ENCODE peak calls at places on chromosome 7, in six cellular contexts. One of them, this sample, is unnamed. For H3K9me3, the result is how much of the 10 kb centered on the place peaks cover.

GRCh38 chr7:130896898-130897514 is 163.0 kb upstream of the KLF14 start:
- DNase-seq in tibial artery: no peak
- DNase-seq in upper lobe of right lung: peak
- DNase-seq in PC-9: peak
- DNase-seq in SK-N-SH: peak
- DNase-seq in heart left ventricle: peak
- DNase-seq in this sample: peak

GRCh38 chr7:45670717-45671116 is 96.5 kb downstream of the ADCY1 start:
- DNase-seq in tibial artery: no peak
- DNase-seq in upper lobe of right lung: peak
- DNase-seq in PC-9: no peak
- DNase-seq in SK-N-SH: no peak
- DNase-seq in heart left ventricle: peak
- DNase-seq in this sample: no peak

GRCh38 chr7:114533151-114533550 is 118.5 kb downstream of the FOXP2 start:
- DNase-seq in tibial artery: no peak
- DNase-seq in upper lobe of right lung: no peak
- DNase-seq in PC-9: no peak
- DNase-seq in SK-N-SH: no peak
- DNase-seq in heart left ventricle: no peak
- DNase-seq in this sample: no peak

GRCh38 chr7:33933611-33934281 is 28.4 kb downstream of the BMPER start:
- DNase-seq in tibial artery: no peak
- DNase-seq in upper lobe of right lung: no peak
- DNase-seq in PC-9: no peak
- DNase-seq in SK-N-SH: peak
- DNase-seq in heart left ventricle: no peak
- DNase-seq in this sample: no peak

GRCh38 chr7:22395222-22395621 is 38.3 kb upstream of the RAPGEF5 start:
- DNase-seq in tibial artery: no peak
- DNase-seq in upper lobe of right lung: no peak
- DNase-seq in PC-9: no peak
- DNase-seq in SK-N-SH: no peak
- DNase-seq in heart left ventricle: no peak
- DNase-seq in this sample: no peak

GRCh38 chr7:73985737-73986141 is 42.2 kb upstream of the ELN start:
- DNase-seq in tibial artery: no peak
- DNase-seq in upper lobe of right lung: no peak
- DNase-seq in PC-9: no peak
- DNase-seq in SK-N-SH: peak
- DNase-seq in heart left ventricle: no peak
- DNase-seq in this sample: peak

GRCh38 chr7:105992888-105993287 is 29.8 kb downstream of the CDHR3 start:
- DNase-seq in tibial artery: peak
- DNase-seq in upper lobe of right lung: no peak
- DNase-seq in PC-9: no peak
- DNase-seq in SK-N-SH: no peak
- DNase-seq in heart left ventricle: no peak
- DNase-seq in this sample: no peak

GRCh38 chr7:158809596-158809995 is 19.7 kb downstream of the ESYT2 start:
- DNase-seq in tibial artery: no peak
- DNase-seq in upper lobe of right lung: no peak
- DNase-seq in PC-9: no peak
- DNase-seq in SK-N-SH: no peak
- DNase-seq in heart left ventricle: no peak
- DNase-seq in this sample: no peak

GRCh38 chr7:142771353-142771723 is 568 bp downstream of the PRSS2 start:
- DNase-seq in tibial artery: no peak
- DNase-seq in upper lobe of right lung: no peak
- DNase-seq in PC-9: no peak
- DNase-seq in SK-N-SH: no peak
- DNase-seq in heart left ventricle: no peak
- DNase-seq in this sample: no peak

GRCh38 chr7:129840757-129841156 is 112.0 kb downstream of the UBE2H start:
- DNase-seq in tibial artery: no peak
- DNase-seq in upper lobe of right lung: no peak
- DNase-seq in PC-9: no peak
- DNase-seq in SK-N-SH: no peak
- DNase-seq in heart left ventricle: no peak
- DNase-seq in this sample: no peak

GRCh38 chr7:128406147-128406985 is 3.4 kb downstream of the IMPDH1 start:
- DNase-seq in tibial artery: no peak
- DNase-seq in upper lobe of right lung: no peak
- DNase-seq in PC-9: no peak
- DNase-seq in SK-N-SH: peak
- DNase-seq in heart left ventricle: no peak
- DNase-seq in this sample: no peak

GRCh38 chr7:4149645-4150044 is 532.5 kb upstream of the FOXK1 start:
- DNase-seq in tibial artery: no peak
- DNase-seq in upper lobe of right lung: no peak
- DNase-seq in PC-9: no peak
- DNase-seq in SK-N-SH: no peak
- DNase-seq in heart left ventricle: no peak
- DNase-seq in this sample: no peak

GRCh38 chr7:96088579-96088978 is 233.3 kb downstream of the SLC25A13 start:
- DNase-seq in tibial artery: no peak
- DNase-seq in upper lobe of right lung: no peak
- DNase-seq in PC-9: no peak
- DNase-seq in SK-N-SH: no peak
- DNase-seq in heart left ventricle: no peak
- DNase-seq in this sample: no peak

GRCh38 chr7:151119055-151119415 is 32.8 kb downstream of the AGAP3 start:
- DNase-seq in tibial artery: no peak
- DNase-seq in upper lobe of right lung: no peak
- DNase-seq in PC-9: no peak
- DNase-seq in SK-N-SH: no peak
- DNase-seq in heart left ventricle: no peak
- DNase-seq in this sample: no peak

GRCh38 chr7:92797693-92798092 is 38.7 kb downstream of the CDK6 start:
- DNase-seq in tibial artery: no peak
- DNase-seq in upper lobe of right lung: no peak
- DNase-seq in PC-9: no peak
- DNase-seq in SK-N-SH: no peak
- DNase-seq in heart left ventricle: peak
- DNase-seq in this sample: no peak

GRCh38 chr7:120933475-120933874 is 17.1 kb upstream of the ING3 start:
- DNase-seq in tibial artery: no peak
- DNase-seq in upper lobe of right lung: no peak
- DNase-seq in PC-9: no peak
- DNase-seq in SK-N-SH: no peak
- DNase-seq in heart left ventricle: no peak
- DNase-seq in this sample: no peak

GRCh38 chr7:44973610-44974401 is 5.0 kb downstream of the MYO1G start:
- DNase-seq in tibial artery: no peak
- DNase-seq in upper lobe of right lung: peak
- DNase-seq in PC-9: peak
- DNase-seq in SK-N-SH: peak
- DNase-seq in heart left ventricle: peak
- DNase-seq in this sample: peak

GRCh38 chr7:96548664-96549063 is 161.0 kb downstream of the SEM1 start:
- DNase-seq in tibial artery: no peak
- DNase-seq in upper lobe of right lung: no peak
- DNase-seq in PC-9: peak
- DNase-seq in SK-N-SH: no peak
- DNase-seq in heart left ventricle: no peak
- DNase-seq in this sample: no peak

GRCh38 chr7:151039850-151040548 is 8.3 kb upstream of the ASIC3 start:
- DNase-seq in tibial artery: no peak
- DNase-seq in upper lobe of right lung: no peak
- DNase-seq in PC-9: no peak
- DNase-seq in SK-N-SH: peak
- DNase-seq in heart left ventricle: no peak
- DNase-seq in this sample: no peak

GRCh38 chr7:109963741-109964140 is 1127.2 kb upstream of the LRRN3 start:
- DNase-seq in tibial artery: no peak
- DNase-seq in upper lobe of right lung: no peak
- DNase-seq in PC-9: no peak
- DNase-seq in SK-N-SH: no peak
- DNase-seq in heart left ventricle: no peak
- DNase-seq in this sample: no peak

GRCh38 chr7:82050134-82050533 is 280.3 kb upstream of the HGF start:
- DNase-seq in tibial artery: no peak
- DNase-seq in upper lobe of right lung: no peak
- DNase-seq in PC-9: peak
- DNase-seq in SK-N-SH: no peak
- DNase-seq in heart left ventricle: no peak
- DNase-seq in this sample: no peak

GRCh38 chr7:6015917-6016652 is 7.0 kb downstream of the AIMP2 start:
- DNase-seq in tibial artery: peak
- DNase-seq in upper lobe of right lung: peak
- DNase-seq in PC-9: no peak
- DNase-seq in SK-N-SH: no peak
- DNase-seq in heart left ventricle: peak
- DNase-seq in this sample: peak

GRCh38 chr7:142645777-142646176 is 103.5 kb upstream of the PRSS1 start:
- DNase-seq in tibial artery: no peak
- DNase-seq in upper lobe of right lung: no peak
- DNase-seq in PC-9: no peak
- DNase-seq in SK-N-SH: peak
- DNase-seq in heart left ventricle: no peak
- DNase-seq in this sample: no peak

GRCh38 chr7:110664798-110665197 is 426.1 kb upstream of the LRRN3 start:
- DNase-seq in tibial artery: no peak
- DNase-seq in upper lobe of right lung: no peak
- DNase-seq in PC-9: no peak
- DNase-seq in SK-N-SH: no peak
- DNase-seq in heart left ventricle: no peak
- DNase-seq in this sample: no peak

GRCh38 chr7:56538541-56539429 is 422.6 kb upstream of the NUPR2 start:
- DNase-seq in tibial artery: no peak
- DNase-seq in upper lobe of right lung: no peak
- DNase-seq in PC-9: no peak
- DNase-seq in SK-N-SH: peak
- DNase-seq in heart left ventricle: no peak
- DNase-seq in this sample: no peak
- H3K9me3 ChIP-seq in tibial artery: under half
- H3K9me3 ChIP-seq in upper lobe of right lung: under half
- H3K9me3 ChIP-seq in PC-9: under half
- H3K9me3 ChIP-seq in SK-N-SH: under half
- H3K9me3 ChIP-seq in heart left ventricle: under half
- H3K9me3 ChIP-seq in this sample: under half

GRCh38 chr7:102326156-102326914 is 29.9 kb downstream of the SPDYE6 start:
- DNase-seq in tibial artery: peak
- DNase-seq in upper lobe of right lung: no peak
- DNase-seq in PC-9: no peak
- DNase-seq in SK-N-SH: no peak
- DNase-seq in heart left ventricle: no peak
- DNase-seq in this sample: no peak

GRCh38 chr7:102331536-102332275 is 24.5 kb downstream of the SPDYE6 start:
- DNase-seq in tibial artery: peak
- DNase-seq in upper lobe of right lung: no peak
- DNase-seq in PC-9: no peak
- DNase-seq in SK-N-SH: no peak
- DNase-seq in heart left ventricle: no peak
- DNase-seq in this sample: no peak
- TF ChIP-seq CTCF in tibial artery: no peak
- TF ChIP-seq CTCF in upper lobe of right lung: no peak
- TF ChIP-seq CTCF in PC-9: no peak
- TF ChIP-seq CTCF in SK-N-SH: no peak
- TF ChIP-seq CTCF in heart left ventricle: no peak
- TF ChIP-seq CTCF in this sample: no peak

DNA sequence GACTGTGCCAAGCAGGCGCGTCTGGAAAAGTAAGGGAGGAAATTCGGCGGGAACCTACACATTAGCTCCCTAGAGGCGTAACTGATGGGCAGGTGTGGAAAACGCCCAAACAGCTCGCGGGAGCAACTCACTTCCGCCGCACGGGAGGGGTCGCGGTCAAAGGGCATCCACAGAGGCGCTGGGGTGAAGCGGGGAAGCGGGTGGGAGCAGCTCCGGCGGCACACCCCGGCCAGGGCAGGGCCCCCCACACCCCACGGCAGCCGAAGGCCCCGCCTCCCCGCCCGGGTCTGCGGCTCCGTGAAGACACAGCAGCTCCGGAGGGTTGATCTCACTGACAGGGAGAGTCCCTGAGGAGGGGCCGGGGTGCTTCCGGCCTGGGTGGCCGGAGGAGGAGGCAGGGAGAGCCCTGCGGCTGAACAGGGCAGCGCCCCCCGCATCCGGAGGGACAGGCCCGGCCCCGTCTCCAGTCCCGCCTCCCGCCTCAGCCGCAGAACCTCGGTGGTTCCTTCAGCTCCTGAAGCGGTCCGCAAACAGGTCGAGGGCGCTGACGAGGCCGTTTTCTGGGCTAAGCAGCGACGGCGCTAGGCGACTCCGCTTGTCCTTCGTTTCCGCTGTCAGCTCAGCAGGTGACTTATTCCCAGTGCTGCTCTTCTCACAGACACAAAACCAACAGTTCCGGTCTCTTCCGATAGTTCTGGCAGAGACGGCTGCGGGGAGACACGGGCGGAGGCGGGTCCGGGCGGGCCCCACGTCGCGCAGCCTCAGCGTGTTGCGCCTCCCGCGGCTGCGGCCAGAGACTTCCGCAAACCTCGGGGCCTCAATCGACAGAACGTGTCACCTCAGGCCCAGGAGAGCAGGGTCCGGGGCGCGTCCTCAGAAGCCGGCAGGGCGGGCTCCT is 276.1 kb downstream of the DNAJB6 start:
- DNase-seq in tibial artery: peak
- DNase-seq in upper lobe of right lung: peak
- DNase-seq in PC-9: no peak
- DNase-seq in SK-N-SH: no peak
- DNase-seq in heart left ventricle: peak
- DNase-seq in this sample: peak
- H3K9me3 ChIP-seq in tibial artery: under half
- H3K9me3 ChIP-seq in upper lobe of right lung: under half
- H3K9me3 ChIP-seq in PC-9: under half
- H3K9me3 ChIP-seq in SK-N-SH: under half
- H3K9me3 ChIP-seq in heart left ventricle: under half
- H3K9me3 ChIP-seq in this sample: under half

GRCh38 chr7:77266162-77266807 is 66.7 kb upstream of the FGL2 start:
- DNase-seq in tibial artery: no peak
- DNase-seq in upper lobe of right lung: no peak
- DNase-seq in PC-9: no peak
- DNase-seq in SK-N-SH: no peak
- DNase-seq in heart left ventricle: no peak
- DNase-seq in this sample: no peak

GRCh38 chr7:77270081-77270480 is 70.5 kb upstream of the FGL2 start:
- DNase-seq in tibial artery: no peak
- DNase-seq in upper lobe of right lung: no peak
- DNase-seq in PC-9: no peak
- DNase-seq in SK-N-SH: no peak
- DNase-seq in heart left ventricle: no peak
- DNase-seq in this sample: no peak

GRCh38 chr7:77269360-77270075 is 69.9 kb upstream of the FGL2 start:
- DNase-seq in tibial artery: no peak
- DNase-seq in upper lobe of right lung: no peak
- DNase-seq in PC-9: no peak
- DNase-seq in SK-N-SH: no peak
- DNase-seq in heart left ventricle: peak
- DNase-seq in this sample: no peak

GRCh38 chr7:77262311-77262710 is 62.7 kb upstream of the FGL2 start:
- DNase-seq in tibial artery: no peak
- DNase-seq in upper lobe of right lung: no peak
- DNase-seq in PC-9: no peak
- DNase-seq in SK-N-SH: no peak
- DNase-seq in heart left ventricle: no peak
- DNase-seq in this sample: no peak

GRCh38 chr7:77265666-77266065 is 66.0 kb upstream of the FGL2 start:
- DNase-seq in tibial artery: no peak
- DNase-seq in upper lobe of right lung: no peak
- DNase-seq in PC-9: no peak
- DNase-seq in SK-N-SH: no peak
- DNase-seq in heart left ventricle: no peak
- DNase-seq in this sample: no peak
- TF ChIP-seq CTCF in tibial artery: no peak
- TF ChIP-seq CTCF in upper lobe of right lung: no peak
- TF ChIP-seq CTCF in PC-9: no peak
- TF ChIP-seq CTCF in SK-N-SH: no peak
- TF ChIP-seq CTCF in heart left ventricle: no peak
- TF ChIP-seq CTCF in this sample: no peak